ENCODE peak calls at places on chromosomes 11 and 22, in eight cellular contexts. P is left ventricle myocardium inferior; W is esophagus squamous epithelium; C is heart right ventricle; N is astrocyte; S is GM23338; O is CD4-positive, alpha-beta memory T cell; R is colonic mucosa. Z is an unnamed sample. For H3K27me3 and H3K4me1, the result is how much of the 10 kb centered on the place peaks cover.

GRCh38 chr11:134589155-134589554 is 177.1 kb upstream of the B3GAT1 start:
- DNase-seq in S (no peak), C (no peak), W (no peak), N (no peak), O (no peak), R (no peak), P (no peak), Z (no peak)

GRCh38 chr22:19448076-19448607 is 631 bp upstream of the C22orf39 start:
- DNase-seq in S (peak), O (no peak), C (no peak), W (no peak), N (peak), P (no peak), R (peak), Z (peak)

GRCh38 chr11:122505304-122506006 is 150.1 kb upstream of the UBASH3B start:
- DNase-seq in N (peak), O (peak), C (peak), S (peak), W (peak), P (peak), R (peak), Z (peak)

GRCh38 chr11:47394322-47395224 is 13.8 kb upstream of the SLC39A13 start:
- DNase-seq in O (peak), W (peak), P (peak), R (no peak), N (no peak), S (no peak), C (peak), Z (no peak)

GRCh38 chr11:673866-674265 is 21.2 kb downstream of the DEAF1 start:
- DNase-seq in P (no peak), W (no peak), N (no peak), R (no peak), S (no peak), C (no peak), O (no peak), Z (no peak)

GRCh38 chr11:25441432-25441831 is 890.5 kb upstream of the ANO3 start:
- DNase-seq in C (no peak), N (no peak), P (no peak), R (no peak), O (no peak), W (no peak), S (no peak), Z (peak)

GRCh38 chr11:77602385-77603105 is 12.8 kb downstream of the AQP11 start:
- DNase-seq in R (no peak), W (no peak), P (no peak), C (no peak), O (no peak), N (peak), S (no peak), Z (peak)

GRCh38 chr11:119094816-119095065 is 6.9 kb downstream of the DPAGT1 start:
- DNase-seq in C (peak), S (peak), W (no peak), P (peak), N (peak), O (no peak), R (peak), Z (peak)

GRCh38 chr11:69259072-69259471 is 34.9 kb upstream of the MYEOV start:
- DNase-seq in R (no peak), W (no peak), O (no peak), C (no peak), S (no peak), N (no peak), P (no peak), Z (no peak)

GRCh38 chr11:134634897-134635831 is 223.1 kb upstream of the B3GAT1 start:
- DNase-seq in W (no peak), S (peak), O (no peak), R (no peak), C (no peak), N (no peak), P (no peak), Z (no peak)

GRCh38 chr11:112588252-112588668 is 327.6 kb upstream of the PLET1 start:
- DNase-seq in R (peak), W (peak), C (peak), P (peak), N (peak), O (peak), S (peak), Z (peak)

GRCh38 chr22:42179616-42180015 is 49.0 kb upstream of the CYP2D6 start:
- DNase-seq in W (no peak), N (peak), S (no peak), P (no peak), C (no peak), R (no peak), O (no peak), Z (peak)

GRCh38 chr22:37501610-37502341 is 15.6 kb upstream of the MFNG start:
- DNase-seq in N (peak), P (peak), S (no peak), C (peak), W (no peak), R (peak), O (no peak), Z (no peak)

GRCh38 chr11:101470881-101471535 is 112.8 kb downstream of the TRPC6 start:
- DNase-seq in N (no peak), R (no peak), W (no peak), C (no peak), S (no peak), P (no peak), O (no peak), Z (peak)

GRCh38 chr11:68146704-68147474 is 25.7 kb upstream of the CHKA start:
- DNase-seq in P (no peak), W (no peak), S (no peak), N (no peak), C (peak), R (peak), O (no peak), Z (peak)

GRCh38 chr11:32402836-32403235 is 32.5 kb downstream of the WT1 start:
- DNase-seq in C (no peak), P (no peak), N (no peak), W (no peak), R (no peak), O (no peak), S (no peak), Z (no peak)

GRCh38 chr11:33869511-33870422 is 22.1 kb downstream of the LMO2 start:
- DNase-seq in O (no peak), R (peak), C (peak), S (peak), P (peak), W (no peak), N (peak), Z (peak)

GRCh38 chr22:19067696-19068348 is 54.4 kb downstream of the DGCR2 start:
- DNase-seq in C (no peak), P (no peak), O (no peak), R (no peak), W (no peak), S (no peak), N (no peak), Z (no peak)

GRCh38 chr11:61753672-61754071 is 1.2 kb downstream of the MYRF start:
- DNase-seq in O (no peak), S (no peak), R (no peak), N (no peak), P (no peak), W (no peak), C (no peak), Z (no peak)

GRCh38 chr11:122215244-122215992 is 99.4 kb upstream of the BLID start:
- DNase-seq in W (no peak), P (peak), S (peak), C (peak), R (peak), N (peak), O (no peak), Z (peak)

GRCh38 chr11:100719809-100720221 is 32.7 kb downstream of the ARHGAP42 start:
- DNase-seq in P (no peak), R (peak), W (no peak), N (peak), C (peak), S (peak), O (no peak), Z (peak)

GRCh38 chr11:18698341-18699268 is at the start of gene TMEM86A:
- DNase-seq in S (peak), P (peak), N (peak), R (peak), C (peak), W (peak), O (peak), Z (peak)

GRCh38 chr11:118263694-118264567 is at the start of gene MPZL2:
- DNase-seq in P (peak), O (no peak), C (no peak), W (no peak), S (peak), N (no peak), R (peak), Z (no peak)

GRCh38 chr11:126816655-126817054 is 183.9 kb downstream of the KIRREL3 start:
- DNase-seq in W (no peak), C (no peak), O (no peak), R (no peak), P (no peak), S (no peak), N (peak), Z (no peak)

GRCh38 chr22:21919526-21920307 is 32.9 kb downstream of the PPM1F start:
- DNase-seq in P (no peak), O (no peak), N (no peak), S (no peak), R (no peak), C (no peak), W (no peak), Z (no peak)

GRCh38 chr22:37260939-37261338 is 16.9 kb upstream of the RAC2 start:
- DNase-seq in P (peak), C (peak), W (no peak), O (peak), N (peak), R (peak), S (peak), Z (peak)

DNA sequence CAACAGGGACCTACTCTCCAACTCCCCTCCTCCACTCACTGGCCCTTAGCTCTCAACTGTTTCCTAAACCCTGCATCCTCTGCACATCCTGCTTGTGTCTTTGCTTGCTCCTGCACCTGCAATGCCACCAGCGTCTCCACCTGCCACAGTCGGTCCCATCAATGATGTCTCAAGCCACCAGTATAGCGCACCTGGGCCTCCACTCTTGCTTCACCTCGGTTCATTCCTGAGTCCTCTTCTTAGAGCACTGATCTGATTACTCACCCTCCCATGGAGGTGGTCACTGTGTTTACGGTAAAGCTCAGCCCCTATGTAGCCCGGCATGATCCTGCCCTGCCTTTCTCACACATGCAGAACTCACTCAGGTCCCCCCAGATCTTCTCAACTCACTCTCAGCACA is 31.6 kb downstream of the TRIM29 start:
- DNase-seq in N (no peak), R (no peak), P (no peak), O (no peak), W (no peak), C (no peak), S (no peak), Z (no peak)
- H3K27me3 ChIP-seq in N (under half), R (under half), P (half or more), O (under half), W (under half), C (half or more), S (under half), Z (half or more)

GRCh38 chr22:46104881-46105493 is 45.3 kb upstream of the PPARA start:
- DNase-seq in S (no peak), R (no peak), P (no peak), C (no peak), W (no peak), N (peak), O (no peak), Z (no peak)
- H3K4me1 ChIP-seq in S (under half), R (under half), P (half or more), C (half or more), W (half or more), N (half or more), O (under half), Z (half or more)

GRCh38 chr11:124869331-124869730 is 4.1 kb downstream of the ROBO3 start:
- DNase-seq in R (no peak), C (no peak), S (no peak), P (no peak), W (no peak), N (no peak), O (no peak), Z (no peak)
- H3K4me3 ChIP-seq in R (no peak), C (no peak), S (peak), P (no peak), W (no peak), N (no peak), O (no peak), Z (no peak)

GRCh38 chr22:44461083-44461375 is 37.0 kb downstream of the RTL6 start:
- DNase-seq in N (no peak), R (peak), O (no peak), P (no peak), S (no peak), W (no peak), C (no peak), Z (no peak)
- H3K27me3 ChIP-seq in N (under half), R (under half), O (under half), P (under half), S (under half), W (under half), C (under half), Z (under half)

GRCh38 chr11:95093548-95093947 is 3.9 kb downstream of the ENDOD1 start:
- DNase-seq in C (no peak), P (no peak), N (no peak), W (no peak), O (no peak), S (no peak), R (no peak), Z (no peak)
- H3K4me1 ChIP-seq in C (half or more), P (half or more), N (under half), W (half or more), O (half or more), S (under half), R (under half), Z (half or more)

GRCh38 chr11:1840780-1841480 is 2.1 kb downstream of the TNNI2 start:
- DNase-seq in R (no peak), N (no peak), P (peak), O (no peak), S (no peak), W (no peak), C (peak), Z (no peak)
- H3K4me3 ChIP-seq in R (no peak), N (no peak), P (no peak), O (no peak), S (no peak), W (no peak), C (peak), Z (no peak)

GRCh38 chr11:44753965-44754645 is 27.3 kb downstream of the TSPAN18 start:
- DNase-seq in C (no peak), R (no peak), W (no peak), N (no peak), O (no peak), S (peak), P (no peak), Z (peak)
- H3K27me3 ChIP-seq in C (under half), R (under half), W (under half), N (under half), O (under half), S (half or more), P (under half), Z (under half)

DNA sequence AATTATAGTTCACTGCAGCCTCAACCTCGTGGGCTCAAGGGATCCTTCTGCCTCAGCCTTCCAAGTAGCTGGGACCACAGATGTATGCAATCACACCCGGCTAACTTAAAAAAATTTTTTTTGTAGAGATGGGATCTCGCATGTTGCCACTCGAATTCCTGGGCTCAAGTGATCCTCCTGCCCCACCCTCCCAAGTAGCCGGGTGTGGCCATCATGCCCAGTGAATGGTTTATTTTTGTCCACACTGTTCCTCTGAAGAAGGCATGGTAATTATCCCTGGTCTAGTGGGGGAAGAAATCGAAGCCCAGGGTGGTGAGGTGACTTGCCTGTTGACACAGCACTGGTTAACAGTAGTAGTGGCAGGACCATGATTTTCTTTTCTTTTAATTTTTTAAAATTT is 1.9 kb downstream of the SAC3D1 start:
- DNase-seq in N (no peak), C (no peak), P (no peak), R (no peak), S (no peak), O (no peak), W (no peak), Z (no peak)
- H3K4me1 ChIP-seq in N (under half), C (under half), P (half or more), R (under half), S (under half), O (under half), W (half or more), Z (under half)

DNA sequence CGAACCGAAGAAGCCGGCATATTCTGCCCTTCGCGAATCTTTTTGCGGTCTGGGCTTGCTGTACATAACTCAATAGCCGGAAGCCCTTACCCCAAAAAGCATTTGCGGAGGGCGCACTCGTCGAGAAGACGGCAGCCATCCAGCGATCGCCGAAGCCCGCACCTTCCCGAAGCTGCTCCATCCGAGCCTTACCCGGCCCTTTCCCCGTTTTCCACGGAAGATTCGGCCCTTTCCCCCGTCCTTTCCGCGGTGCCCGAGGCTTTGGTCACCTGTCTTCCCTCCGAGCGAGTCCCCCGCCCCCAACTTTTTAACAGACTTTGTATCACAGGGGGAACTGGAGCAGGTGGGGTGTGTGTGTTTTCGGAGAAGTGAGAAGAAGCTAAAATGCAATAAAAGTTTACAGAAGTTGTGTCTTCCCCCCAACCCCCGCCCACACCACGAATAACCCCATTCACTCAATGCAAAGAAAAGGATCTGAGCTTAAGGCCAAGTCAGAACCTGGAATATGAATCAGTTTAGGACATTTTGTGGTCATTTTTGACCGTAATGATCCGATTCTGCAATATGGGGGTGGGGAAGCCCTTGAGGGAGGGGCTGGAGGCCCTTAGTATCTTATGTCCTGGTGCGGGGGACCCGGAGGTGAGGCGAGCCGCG is 99.0 kb upstream of the HSD17B12 start:
- DNase-seq in W (no peak), R (no peak), O (no peak), S (no peak), N (no peak), C (no peak), P (no peak), Z (no peak)
- H3K4me3 ChIP-seq in W (peak), R (no peak), O (no peak), S (peak), N (peak), C (peak), P (peak), Z (peak)

GRCh38 chr11:35256296-35256695 is 117.3 kb downstream of the CD44 start:
- DNase-seq in C (no peak), O (no peak), W (no peak), S (no peak), N (no peak), R (no peak), P (no peak), Z (no peak)
- H3K27me3 ChIP-seq in C (under half), O (under half), W (under half), S (under half), N (under half), R (under half), P (under half), Z (under half)

Z was measured in adipocyte.